ENCODE peak calls at places on chromosomes 1 and 21, in six cellular contexts. I is H1, W is SK-N-SH, A is K562, S is GM12878, D is HCT116. T is an unnamed sample.
A peak's percentile ranks its signal among the peaks of the same experiment; 100 is the strongest.

GRCh38 chr1:68516066-68516465 is 19.2 kb upstream of the DEPDC1 start:
- DNase-seq in I (no peak), W (no peak), A (no peak), S (no peak), D (no peak), T (no peak)

GRCh38 chr1:207264663-207265270 is 56.7 kb upstream of the CD55 start:
- DNase-seq in I (no peak), W (no peak), A (no peak), S (no peak), D (no peak), T (no peak)

GRCh38 chr1:68339505-68339904 is 107.2 kb upstream of the WLS start:
- DNase-seq in I (no peak), W (no peak), A (no peak), S (no peak), D (no peak), T (no peak)

GRCh38 chr1:199551967-199552565 is 475.4 kb upstream of the NR5A2 start:
- DNase-seq in I (no peak), W (peak; percentile 47), A (peak; percentile 41), S (no peak), D (peak; percentile 40), T (peak; percentile 23)

GRCh38 chr1:32351859-32352745 is 10.2 kb downstream of the FAM229A start:
- DNase-seq in I (no peak), W (peak; percentile 70), A (peak; percentile 73), S (no peak), D (no peak), T (no peak)

GRCh38 chr1:69568435-69569280 is 936 bp downstream of the LRRC7 start:
- DNase-seq in I (no peak), W (peak; percentile 49), A (peak; percentile 13), S (no peak), D (no peak), T (no peak)

GRCh38 chr1:40792036-40792435 is 8.4 kb downstream of the KCNQ4 start:
- DNase-seq in I (no peak), W (no peak), A (no peak), S (no peak), D (no peak), T (no peak)

GRCh38 chr1:163875214-163875926 is 553.6 kb downstream of the NUF2 start:
- DNase-seq in I (no peak), W (no peak), A (no peak), S (no peak), D (no peak), T (no peak)

GRCh38 chr1:6420594-6421042 is 899 bp upstream of the HES2 start:
- DNase-seq in I (no peak), W (no peak), A (peak; percentile 64), S (no peak), D (no peak), T (no peak)

GRCh38 chr1:70434253-70434859 is 23.3 kb downstream of the CTH start:
- DNase-seq in I (no peak), W (no peak), A (no peak), S (no peak), D (no peak), T (no peak)

GRCh38 chr1:59393211-59394180 is 96.6 kb downstream of the FGGY start:
- DNase-seq in I (no peak), W (no peak), A (peak; percentile 73), S (no peak), D (no peak), T (no peak)

GRCh38 chr1:66354311-66354922 is 179.5 kb upstream of the SGIP1 start:
- DNase-seq in I (no peak), W (no peak), A (no peak), S (no peak), D (no peak), T (no peak)

GRCh38 chr21:43984905-43985689 is 27.0 kb upstream of the TRAPPC10 start:
- DNase-seq in I (no peak), W (peak; percentile 36), A (no peak), S (no peak), D (no peak), T (no peak)

GRCh38 chr1:233700338-233700737 is 86.4 kb downstream of the KCNK1 start:
- DNase-seq in I (no peak), W (no peak), A (no peak), S (no peak), D (no peak), T (no peak)

DNA sequence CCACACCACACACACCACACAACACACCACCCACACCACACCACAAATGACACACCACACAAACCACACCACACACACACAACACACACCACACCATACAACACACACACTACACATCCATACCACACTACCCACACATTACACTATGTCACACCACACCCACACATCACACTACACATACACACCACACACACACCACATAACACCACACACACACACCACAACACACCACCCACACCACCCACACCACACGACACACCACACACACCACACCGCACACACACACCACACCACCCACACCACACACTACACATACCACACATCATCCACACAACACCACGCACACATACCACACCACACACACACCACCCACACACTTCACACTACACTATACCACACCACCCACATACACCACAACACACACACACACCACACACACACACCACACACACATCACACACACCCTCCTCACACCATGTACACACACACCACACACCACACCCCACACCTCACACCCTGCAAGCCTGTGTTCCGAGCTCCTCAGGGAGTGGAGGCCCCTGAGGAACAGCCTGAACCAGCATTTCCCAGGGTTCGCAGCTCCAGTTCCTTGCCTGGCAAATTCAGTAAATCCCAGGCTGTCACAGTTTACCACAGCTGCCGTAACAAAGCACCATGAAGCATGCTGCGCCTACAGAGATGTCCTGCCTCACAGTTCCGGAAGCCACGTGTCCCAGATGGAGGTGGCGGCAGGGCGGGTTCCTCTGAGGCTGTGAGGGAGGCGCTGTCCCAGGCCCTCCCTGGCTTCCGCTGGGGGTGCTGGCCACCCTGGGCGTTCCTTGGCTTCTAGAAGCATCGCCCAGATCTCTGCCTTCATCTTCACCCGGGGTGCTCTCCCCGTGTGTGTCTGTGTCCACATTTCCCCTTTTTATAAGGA is 69.8 kb upstream of the ATP5PO start:
- DNase-seq in I (no peak), W (no peak), A (no peak), S (no peak), D (no peak), T (no peak)
- TF ChIP-seq JUND in I (no peak), W (no peak), A (no peak), S (no peak), D (no peak), T (no peak)

GRCh38 chr1:230263573-230264195 is 162.4 kb downstream of the PGBD5 start:
- DNase-seq in I (no peak), W (no peak), A (no peak), S (no peak), D (no peak), T (no peak)
- TF ChIP-seq JUND in I (no peak), W (no peak), A (no peak), S (no peak), D (no peak), T (no peak)

DNA sequence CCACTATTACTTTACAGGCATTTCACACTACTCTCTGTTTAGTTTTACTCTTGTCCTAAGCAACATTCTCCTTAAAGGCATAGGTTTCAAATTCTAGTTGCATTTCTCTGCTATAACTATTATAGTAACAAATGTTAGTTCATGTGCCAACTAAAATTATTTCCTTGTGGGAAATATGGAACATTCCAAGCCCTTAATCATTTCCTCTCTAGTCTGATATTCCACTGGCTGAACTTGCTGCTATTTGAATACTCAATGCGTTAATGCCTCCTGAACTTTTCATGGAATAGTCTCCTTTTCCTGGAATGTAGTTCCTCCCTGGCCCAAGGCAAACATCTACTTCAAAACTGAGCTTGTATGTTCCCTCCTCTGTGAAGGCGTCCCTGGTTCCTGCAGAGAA is 19.3 kb upstream of the TBX19 start:
- DNase-seq in I (no peak), W (no peak), A (no peak), S (no peak), D (no peak), T (no peak)
- TF ChIP-seq JUND in I (no peak), W (peak; percentile 32), A (no peak), S (no peak), D (no peak), T (no peak)

GRCh38 chr1:17163371-17163770 is 41.6 kb upstream of the PADI1 start:
- DNase-seq in I (no peak), W (no peak), A (no peak), S (no peak), D (no peak), T (no peak)
- TF ChIP-seq JUND in I (no peak), W (no peak), A (no peak), S (no peak), D (no peak), T (no peak)